ENCODE peak calls at places on chromosomes 12 and 14, in five cellular contexts. H is HepG2, Q is HCT116, I is K562, A is GM12878. R is an unnamed sample. For H3K27me3, the result is how much of the 10 kb centered on the place peaks cover.

GRCh38 chr12:96196781-96197180 is 2.6 kb downstream of the ELK3 start:
- DNase-seq in H (no peak), Q (no peak), I (no peak), A (no peak), R (no peak)

GRCh38 chr12:119036878-119037493 is 55.6 kb downstream of the SRRM4 start:
- DNase-seq in H (peak), Q (no peak), I (peak), A (no peak), R (peak)

GRCh38 chr12:10363665-10363921 is 26.2 kb downstream of the KLRK1 start:
- DNase-seq in H (no peak), Q (no peak), I (no peak), A (no peak), R (no peak)

GRCh38 chr12:125228519-125229260 is 163.5 kb downstream of the AACS start:
- DNase-seq in H (no peak), Q (no peak), I (peak), A (no peak), R (no peak)

GRCh38 chr12:662541-663292 is 528 bp downstream of the NINJ2 start:
- DNase-seq in H (no peak), Q (no peak), I (no peak), A (no peak), R (no peak)

GRCh38 chr14:56891226-56891625 is 80.9 kb upstream of the OTX2 start:
- DNase-seq in H (no peak), Q (no peak), I (no peak), A (no peak), R (no peak)

GRCh38 chr12:18068355-18068754 is 21.6 kb downstream of the RERGL start:
- DNase-seq in H (no peak), Q (no peak), I (no peak), A (no peak), R (no peak)

GRCh38 chr12:124758266-124759200 is 105.1 kb downstream of the SCARB1 start:
- DNase-seq in H (no peak), Q (no peak), I (no peak), A (no peak), R (peak)

GRCh38 chr12:27431185-27431584 is 15.4 kb upstream of the SMCO2 start:
- DNase-seq in H (no peak), Q (no peak), I (no peak), A (no peak), R (no peak)

GRCh38 chr14:94144765-94145164 is 15.4 kb upstream of the IFI27L2 start:
- DNase-seq in H (no peak), Q (peak), I (no peak), A (no peak), R (no peak)

GRCh38 chr12:68236421-68237059 is 10.9 kb upstream of the IL26 start:
- DNase-seq in H (peak), Q (no peak), I (peak), A (peak), R (no peak)

GRCh38 chr14:99654235-99655000 is 9.5 kb downstream of the HHIPL1 start:
- DNase-seq in H (no peak), Q (no peak), I (peak), A (no peak), R (no peak)

GRCh38 chr14:51735851-51736250 is 84.1 kb downstream of the FRMD6 start:
- DNase-seq in H (peak), Q (no peak), I (no peak), A (no peak), R (no peak)

GRCh38 chr12:24840046-24840800 is 108.7 kb downstream of the BCAT1 start:
- DNase-seq in H (no peak), Q (no peak), I (no peak), A (no peak), R (no peak)

GRCh38 chr12:127108360-127109215 is 1158.4 kb upstream of the TMEM132C start:
- DNase-seq in H (peak), Q (peak), I (peak), A (no peak), R (peak)

GRCh38 chr12:52359511-52360103 is 7.7 kb downstream of the KRT85 start:
- DNase-seq in H (no peak), Q (no peak), I (no peak), A (no peak), R (no peak)

GRCh38 chr14:68458840-68459469 is 333.9 kb downstream of the ZFP36L1 start:
- DNase-seq in H (peak), Q (no peak), I (no peak), A (no peak), R (peak)

GRCh38 chr12:26803552-26803951 is 29.4 kb downstream of the ITPR2 start:
- DNase-seq in H (no peak), Q (no peak), I (no peak), A (no peak), R (no peak)

GRCh38 chr12:67354966-67355365 is 85.8 kb downstream of the CAND1 start:
- DNase-seq in H (no peak), Q (no peak), I (no peak), A (no peak), R (no peak)

GRCh38 chr12:21823581-21823980 is 49.1 kb upstream of the KCNJ8 start:
- DNase-seq in H (no peak), Q (no peak), I (no peak), A (no peak), R (no peak)

GRCh38 chr12:96233941-96234461 is 39.8 kb downstream of the ELK3 start:
- DNase-seq in H (no peak), Q (no peak), I (no peak), A (no peak), R (peak)

GRCh38 chr12:124940393-124941169 is 26.1 kb upstream of the UBC start:
- DNase-seq in H (peak), Q (peak), I (peak), A (peak), R (peak)

GRCh38 chr14:68135566-68135965 is 316.0 kb downstream of the RAD51B start:
- DNase-seq in H (no peak), Q (no peak), I (no peak), A (no peak), R (no peak)

GRCh38 chr12:79935624-79936040 is 735 bp upstream of the PPP1R12A start:
- DNase-seq in H (peak), Q (no peak), I (peak), A (peak), R (peak)

GRCh38 chr12:131379758-131380157 is 331.1 kb upstream of the SFSWAP start:
- DNase-seq in H (no peak), Q (no peak), I (no peak), A (no peak), R (no peak)

GRCh38 chr12:20523658-20524057 is 155.3 kb downstream of the PDE3A start:
- DNase-seq in H (no peak), Q (no peak), I (no peak), A (no peak), R (no peak)

GRCh38 chr14:65098586-65098985 is 3.7 kb downstream of the MAX start:
- DNase-seq in H (no peak), Q (no peak), I (no peak), A (peak), R (no peak)

GRCh38 chr12:68042212-68042699 is 53.0 kb downstream of the IFNG-AS1 start:
- DNase-seq in H (peak), Q (no peak), I (no peak), A (peak), R (no peak)

GRCh38 chr12:121364657-121365265 is 12.6 kb upstream of the ANAPC5 start:
- DNase-seq in H (no peak), Q (no peak), I (no peak), A (no peak), R (no peak)

GRCh38 chr14:68775614-68776126 is 17.2 kb downstream of the ZFP36L1 start:
- DNase-seq in H (no peak), Q (no peak), I (peak), A (no peak), R (no peak)

GRCh38 chr12:92506460-92506859 is 196.3 kb upstream of the PLEKHG7 start:
- DNase-seq in H (no peak), Q (no peak), I (no peak), A (no peak), R (no peak)

GRCh38 chr14:32203928-32204357 is 874 bp upstream of the RNU6-8 start:
- DNase-seq in H (peak), Q (no peak), I (peak), A (no peak), R (peak)

GRCh38 chr12:98456583-98457573 is 58.5 kb upstream of the TMPO start:
- DNase-seq in H (no peak), Q (no peak), I (peak), A (no peak), R (peak)

GRCh38 chr12:94963649-94964048 is 39.8 kb downstream of the NDUFA12 start:
- DNase-seq in H (no peak), Q (no peak), I (no peak), A (no peak), R (no peak)

GRCh38 chr12:122855985-122856831 is 21.0 kb downstream of the HIP1R start:
- DNase-seq in H (no peak), Q (no peak), I (no peak), A (no peak), R (peak)

GRCh38 chr12:20237091-20237490 is 131.2 kb upstream of the PDE3A start:
- DNase-seq in H (no peak), Q (no peak), I (no peak), A (no peak), R (no peak)

GRCh38 chr14:85296466-85297210 is 233.3 kb upstream of the FLRT2 start:
- DNase-seq in H (no peak), Q (no peak), I (no peak), A (no peak), R (no peak)

GRCh38 chr14:21275261-21275858 is 4.5 kb upstream of the RPGRIP1 start:
- DNase-seq in H (no peak), Q (no peak), I (no peak), A (no peak), R (no peak)

DNA sequence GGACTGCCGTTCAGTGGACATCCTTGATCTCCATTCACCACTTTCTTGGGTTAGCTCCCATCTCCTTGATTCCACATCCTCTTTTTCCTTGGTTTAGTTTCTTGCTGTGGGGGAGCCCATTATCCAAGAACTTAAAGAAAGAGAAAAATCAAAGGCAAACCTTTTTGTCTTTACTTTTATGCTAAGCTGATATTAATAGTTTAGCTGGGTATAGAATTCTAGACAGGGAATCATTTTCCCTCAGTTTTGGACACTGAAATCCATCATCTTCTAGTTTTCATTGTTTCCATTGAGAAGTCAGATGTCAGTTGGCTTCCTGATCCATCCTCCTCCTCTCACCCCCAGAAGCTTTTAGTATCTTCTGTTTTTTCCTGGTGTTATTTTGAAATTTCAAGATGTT is 8.8 kb upstream of the KIF26A start:
- DNase-seq in H (no peak), Q (no peak), I (no peak), A (no peak), R (no peak)
- H3K27me3 ChIP-seq in H (under half), Q (under half), I (under half), A (under half), R (under half)

DNA sequence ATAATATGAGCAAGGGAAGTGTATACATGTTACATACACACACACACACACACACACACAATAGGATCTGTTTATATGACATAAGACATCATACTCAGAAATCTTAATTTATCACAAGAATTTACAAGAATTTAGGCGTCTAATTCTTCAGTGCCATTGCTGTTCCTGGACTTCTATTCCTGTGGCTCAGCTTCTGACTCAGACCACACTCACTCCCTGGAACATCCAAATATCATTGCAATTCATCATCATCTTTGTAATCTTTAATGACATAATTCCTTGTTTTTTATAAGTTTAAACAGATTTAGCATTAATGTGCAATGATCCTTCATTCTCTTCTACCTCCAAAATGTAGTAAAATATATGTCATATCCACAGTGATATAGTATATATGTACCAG is 544.2 kb downstream of the FOXG1 start:
- DNase-seq in H (no peak), Q (no peak), I (no peak), A (no peak), R (no peak)
- TF ChIP-seq ZBTB33 in H (no peak), Q (no peak), I (no peak), A (no peak), R (no peak)

GRCh38 chr12:1840561-1840960 is 20.2 kb downstream of the LRTM2 start:
- DNase-seq in H (no peak), Q (no peak), I (no peak), A (no peak), R (no peak)

GRCh38 chr12:1842905-1843640 is 22.7 kb downstream of the LRTM2 start:
- DNase-seq in H (no peak), Q (no peak), I (no peak), A (no peak), R (no peak)

GRCh38 chr12:1840981-1841425 is 20.6 kb downstream of the LRTM2 start:
- DNase-seq in H (no peak), Q (no peak), I (no peak), A (no peak), R (no peak)

GRCh38 chr12:1842183-1842904 is 22.0 kb downstream of the LRTM2 start:
- DNase-seq in H (no peak), Q (no peak), I (no peak), A (no peak), R (no peak)

GRCh38 chr12:1841606-1842182 is 21.3 kb downstream of the LRTM2 start:
- DNase-seq in H (no peak), Q (no peak), I (no peak), A (no peak), R (no peak)
- TF ChIP-seq REST in H (no peak), Q (no peak), I (no peak), A (no peak), R (no peak)

DNA sequence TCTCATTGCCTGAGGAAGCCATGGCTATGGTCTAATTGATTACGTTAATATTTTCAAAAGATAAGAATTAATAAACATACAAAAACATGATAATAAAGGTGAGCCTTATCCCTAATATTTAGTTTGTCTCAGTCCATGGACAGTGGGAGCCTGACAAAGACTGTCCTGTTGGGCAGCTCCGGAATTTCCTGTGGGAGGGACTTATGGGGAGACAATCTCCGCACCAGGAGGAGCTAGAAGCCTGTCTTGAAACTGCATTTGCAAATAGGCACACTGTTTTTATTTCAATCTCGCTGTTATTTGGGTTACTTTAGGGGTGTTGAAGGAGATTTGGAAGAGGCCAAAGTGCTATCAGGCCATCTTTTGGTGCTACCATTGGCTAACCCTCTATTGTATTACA is 50.8 kb upstream of the ZDHHC17 start:
- DNase-seq in H (peak), Q (no peak), I (peak), A (no peak), R (no peak)
- H3K27me3 ChIP-seq in H (under half), Q (under half), I (under half), A (under half), R (under half)

GRCh38 chr12:2307550-2307949 is 254.8 kb downstream of the CACNA1C start:
- DNase-seq in H (no peak), Q (no peak), I (no peak), A (no peak), R (no peak)

GRCh38 chr12:2302711-2303255 is 250.0 kb downstream of the CACNA1C start:
- DNase-seq in H (no peak), Q (no peak), I (no peak), A (no peak), R (no peak)

GRCh38 chr12:2309647-2310046 is 256.9 kb downstream of the CACNA1C start:
- DNase-seq in H (no peak), Q (no peak), I (no peak), A (no peak), R (no peak)

GRCh38 chr12:2306012-2306411 is 253.2 kb downstream of the CACNA1C start:
- DNase-seq in H (no peak), Q (no peak), I (no peak), A (no peak), R (no peak)

GRCh38 chr12:2306686-2307249 is 254.0 kb downstream of the CACNA1C start:
- DNase-seq in H (no peak), Q (no peak), I (no peak), A (no peak), R (no peak)
- TF ChIP-seq ZBTB33 in H (no peak), Q (no peak), I (no peak), A (no peak), R (no peak)

GRCh38 chr14:96001866-96002510 is 37.2 kb upstream of the C14orf132 start:
- DNase-seq in H (no peak), Q (no peak), I (no peak), A (no peak), R (no peak)

GRCh38 chr14:95998656-95999055 is 40.5 kb upstream of the C14orf132 start:
- DNase-seq in H (no peak), Q (peak), I (no peak), A (no peak), R (peak)

GRCh38 chr14:96002511-96002884 is 36.7 kb upstream of the C14orf132 start:
- DNase-seq in H (no peak), Q (no peak), I (no peak), A (no peak), R (no peak)
- TF ChIP-seq REST in H (no peak), Q (no peak), I (no peak), A (no peak), R (no peak)

R was measured in SK-N-SH.